ENCODE peak calls at places on chromosomes 2 and 18, in seven cellular contexts. N, F, B, M, I, C and A are unnamed samples.

GRCh38 chr2:12619975-12620374 is 96.8 kb upstream of the TRIB2 start:
- DNase-seq in C (peak; percentile 80), F (peak; percentile 84), I (no peak), B (no peak), N (no peak), M (no peak), A (no peak)

GRCh38 chr18:42131044-42131939 is 176.3 kb downstream of the PIK3C3 start:
- DNase-seq in B (peak; percentile 27), M (no peak), N (no peak), I (no peak), C (no peak), F (no peak), A (peak; percentile 36)

GRCh38 chr2:23131066-23131575 is 253.9 kb upstream of the KLHL29 start:
- DNase-seq in B (no peak), I (no peak), M (no peak), N (no peak), C (no peak), F (no peak), A (no peak)

GRCh38 chr2:43877782-43878464 is 39.2 kb downstream of the ABCG8 start:
- DNase-seq in M (peak; percentile 38), F (peak; percentile 67), C (peak; percentile 81), N (peak; percentile 46), I (peak; percentile 73), B (peak; percentile 77), A (peak; percentile 61)

GRCh38 chr2:112821142-112821541 is 15.4 kb downstream of the IL1B start:
- DNase-seq in I (no peak), F (no peak), B (no peak), N (no peak), M (no peak), C (no peak), A (no peak)

GRCh38 chr2:139271149-139271548 is 491.0 kb upstream of the NXPH2 start:
- DNase-seq in F (no peak), B (no peak), I (no peak), M (no peak), N (no peak), C (no peak), A (no peak)

GRCh38 chr2:241924909-241925250 is 55.4 kb downstream of the RTP5 start:
- DNase-seq in N (no peak), C (no peak), M (no peak), B (no peak), I (no peak), F (no peak), A (no peak)

GRCh38 chr2:100766806-100767205 is 53.1 kb upstream of the NPAS2 start:
- DNase-seq in M (no peak), B (no peak), C (no peak), F (no peak), N (no peak), I (no peak), A (no peak)

GRCh38 chr2:195408196-195408595 is 248.8 kb upstream of the SLC39A10 start:
- DNase-seq in N (no peak), I (no peak), F (no peak), C (no peak), B (no peak), M (no peak), A (no peak)

GRCh38 chr2:20447437-20448245 is 767 bp downstream of the RHOB start:
- DNase-seq in C (peak; percentile 44), I (peak; percentile 63), B (peak; percentile 67), M (peak; percentile 42), F (peak; percentile 69), N (no peak), A (peak; percentile 44)

GRCh38 chr2:2743164-2743571 is 412.1 kb upstream of the MYT1L start:
- DNase-seq in M (peak; percentile 59), I (no peak), B (peak; percentile 31), C (peak; percentile 24), N (no peak), F (peak; percentile 19), A (no peak)

GRCh38 chr2:218908721-218909619 is 28.3 kb downstream of the WNT10A start:
- DNase-seq in B (peak; percentile 92), N (peak; percentile 80), F (peak; percentile 94), C (peak; percentile 47), M (peak; percentile 82), I (peak; percentile 97), A (peak; percentile 90)

GRCh38 chr2:182291296-182291695 is 135.5 kb downstream of the PDE1A start:
- DNase-seq in I (no peak), N (no peak), B (no peak), M (no peak), F (no peak), C (no peak), A (no peak)

GRCh38 chr18:2143666-2144065 is 427.6 kb downstream of the METTL4 start:
- DNase-seq in F (peak; percentile 64), C (no peak), N (no peak), I (no peak), M (no peak), B (no peak), A (no peak)

GRCh38 chr18:69843047-69843446 is 104.6 kb downstream of the CD226 start:
- DNase-seq in C (no peak), F (no peak), B (no peak), M (no peak), N (no peak), I (no peak), A (no peak)

GRCh38 chr18:12656671-12657047 is 1.2 kb downstream of the SPIRE1 start:
- DNase-seq in F (peak; percentile 41), M (no peak), N (no peak), C (no peak), B (no peak), I (no peak), A (no peak)

GRCh38 chr18:12652861-12653401 is 5.0 kb downstream of the SPIRE1 start:
- DNase-seq in I (no peak), M (no peak), C (peak; percentile 30), F (peak; percentile 60), B (no peak), N (no peak), A (no peak)

GRCh38 chr18:12647773-12648172 is 10.1 kb downstream of the SPIRE1 start:
- DNase-seq in I (no peak), N (no peak), B (no peak), M (no peak), C (no peak), F (no peak), A (no peak)

GRCh38 chr18:12654971-12655370 is 2.9 kb downstream of the SPIRE1 start:
- DNase-seq in I (no peak), C (no peak), M (no peak), F (no peak), B (no peak), N (no peak), A (no peak)

DNA sequence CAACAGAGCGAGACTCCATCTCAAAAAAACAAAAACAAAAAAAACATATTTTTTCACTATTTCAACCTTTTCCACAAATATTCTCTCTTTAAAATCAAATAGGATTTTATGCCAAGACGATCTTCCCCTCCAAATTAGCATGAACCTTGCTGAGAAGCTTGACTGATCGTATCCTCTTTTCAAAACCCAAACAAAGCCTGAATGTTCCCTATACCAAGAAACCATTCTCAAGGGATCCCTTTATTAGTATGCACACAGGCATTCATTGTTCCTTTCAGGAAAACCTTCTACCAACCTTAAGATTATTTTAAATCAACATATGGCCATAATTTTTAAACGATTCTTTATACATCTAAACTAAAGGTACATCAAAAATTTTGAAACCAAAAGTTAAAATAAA is 6.3 kb downstream of the SPIRE1 start:
- DNase-seq in N (no peak), M (no peak), B (no peak), F (no peak), I (no peak), C (no peak), A (no peak)
- H3K27ac ChIP-seq in N (no peak overlapping the region), M (no peak overlapping the region), B (no peak overlapping the region), F (no peak overlapping the region), I (no peak overlapping the region), C (no peak overlapping the region), A (no peak overlapping the region)

GRCh38 chr18:24014062-24014985 is at the start of gene TTC39C:
- DNase-seq in B (peak; percentile 67), I (peak; percentile 48), F (peak; percentile 86), N (peak; percentile 79), C (peak; percentile 70), M (peak; percentile 66), A (peak; percentile 61)

GRCh38 chr18:24015897-24016631 is 1.5 kb downstream of the TTC39C start:
- DNase-seq in B (no peak), N (no peak), I (no peak), F (no peak), M (no peak), C (no peak), A (no peak)

GRCh38 chr18:24014986-24015896 is 687 bp downstream of the TTC39C start:
- DNase-seq in I (peak; percentile 16), M (peak; percentile 22), B (peak; percentile 50), F (peak; percentile 80), C (peak; percentile 56), N (peak; percentile 34), A (peak; percentile 46)

GRCh38 chr18:24018299-24018910 is 3.9 kb downstream of the TTC39C start:
- DNase-seq in M (no peak), I (no peak), F (no peak), C (no peak), N (no peak), B (no peak), A (no peak)

GRCh38 chr18:24016643-24017042 is 2.1 kb downstream of the TTC39C start:
- DNase-seq in I (peak; percentile 41), M (no peak), N (no peak), B (no peak), C (peak; percentile 55), F (no peak), A (peak; percentile 47)
- H3K4me1 ChIP-seq in I (peaks cover 13% of the 10 kb centered on the region), M (peaks cover 10% of the 10 kb centered on the region), N (peaks cover 79% of the 10 kb centered on the region), B (peaks cover 28% of the 10 kb centered on the region), C (peaks cover 19% of the 10 kb centered on the region), F (peaks cover 7% of the 10 kb centered on the region), A (no peaks in the 10 kb centered on the region)

GRCh38 chr2:117979911-117980341 is 33.9 kb downstream of the CCDC93 start:
- DNase-seq in N (no peak), C (no peak), F (peak; percentile 66), I (no peak), B (no peak), M (no peak), A (no peak)

GRCh38 chr2:117980783-117981676 is 32.8 kb downstream of the CCDC93 start:
- DNase-seq in N (no peak), I (peak; percentile 48), M (no peak), F (peak; percentile 90), B (no peak), C (peak; percentile 89), A (peak; percentile 7)

GRCh38 chr2:117982376-117983033 is 31.4 kb downstream of the CCDC93 start:
- DNase-seq in B (no peak), I (no peak), F (peak; percentile 12), C (no peak), N (no peak), M (no peak), A (peak; percentile 54)

GRCh38 chr2:117981810-117982209 is 32.1 kb downstream of the CCDC93 start:
- DNase-seq in M (no peak), F (no peak), C (peak; percentile 21), I (no peak), N (no peak), B (no peak), A (peak; percentile 7)

DNA sequence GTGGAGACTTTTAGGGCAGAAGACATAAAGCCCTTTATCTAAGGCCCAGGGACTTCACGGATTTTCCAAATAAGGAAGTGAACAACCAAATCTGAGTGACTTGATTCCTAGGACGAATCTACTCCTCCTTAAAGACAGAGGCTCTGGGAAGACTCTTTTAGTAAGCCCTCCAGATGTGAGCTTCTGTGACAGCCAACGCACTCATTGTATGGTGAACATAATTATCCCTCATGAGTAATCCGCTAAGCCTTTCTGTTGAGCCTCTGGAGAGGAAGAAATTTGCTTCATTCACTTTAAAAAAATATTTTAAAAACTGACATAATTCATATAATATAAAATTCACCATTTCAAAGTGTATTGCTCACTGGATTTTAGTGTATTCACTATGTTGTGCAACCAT is 33.5 kb downstream of the CCDC93 start:
- DNase-seq in N (no peak), B (no peak), C (peak; percentile 6), M (no peak), F (peak; percentile 56), I (no peak), A (no peak)
- H3K27ac ChIP-seq in N (no peak overlapping the region), B (no peak overlapping the region), C (peak overlapping the region; percentile 78), M (no peak overlapping the region), F (no peak overlapping the region), I (peak overlapping the region; percentile 65), A (peak overlapping the region; percentile 18)

GRCh38 chr2:54564439-54564838 is 108.3 kb downstream of the SPTBN1 start:
- DNase-seq in C (no peak), F (no peak), I (no peak), N (no peak), M (no peak), B (no peak), A (no peak)
- H3K4me1 ChIP-seq in C (peaks cover 23% of the 10 kb centered on the region), F (peaks cover 71% of the 10 kb centered on the region), I (peaks cover 84% of the 10 kb centered on the region), N (peaks cover 70% of the 10 kb centered on the region), M (peaks cover 89% of the 10 kb centered on the region), B (peaks cover 67% of the 10 kb centered on the region), A (peaks cover 7% of the 10 kb centered on the region)